ENCODE peak calls at places on chromosome 21, in seven cellular contexts. Z is AG10803, F is GM19239, L is fibroblast of lung, O is epithelial cell of esophagus, V is substantia nigra, M is mesendoderm. H is an unnamed sample.

GRCh38 chr21:21097425-21097824 is 99.2 kb downstream of the NCAM2 start:
- DNase-seq in Z (no peak), F (no peak), L (no peak), O (no peak), V (no peak), M (no peak), H (no peak)

GRCh38 chr21:41142051-41142795 is 25.7 kb upstream of the BACE2 start:
- DNase-seq in Z (peak; percentile 97), F (no peak), L (peak; percentile 97), O (peak; percentile 86), V (no peak), M (peak; percentile 73), H (no peak)

GRCh38 chr21:37060296-37060695 is 12.6 kb downstream of the PIGP start:
- DNase-seq in Z (peak; percentile 93), F (no peak), L (peak; percentile 96), O (peak; percentile 93), V (no peak), M (peak; percentile 92), H (peak; percentile 45)

GRCh38 chr21:45516071-45516670 is 26.1 kb downstream of the SLC19A1 start:
- DNase-seq in Z (no peak), F (no peak), L (no peak), O (no peak), V (no peak), M (no peak), H (no peak)

GRCh38 chr21:17612023-17612564 is 607 bp downstream of the BTG3 start:
- DNase-seq in Z (peak; percentile 34), F (no peak), L (peak; percentile 50), O (peak; percentile 83), V (no peak), M (peak; percentile 60), H (peak; percentile 19)

GRCh38 chr21:36891692-36892091 is 74.8 kb downstream of the HLCS start:
- DNase-seq in Z (no peak), F (no peak), L (peak; percentile 56), O (no peak), V (no peak), M (peak; percentile 14), H (no peak)

GRCh38 chr21:15592271-15592860 is 137.4 kb upstream of the USP25 start:
- DNase-seq in Z (peak; percentile 47), F (peak; percentile 2), L (peak; percentile 38), O (peak; percentile 62), V (no peak), M (peak; percentile 24), H (no peak)

GRCh38 chr21:43884861-43885370 is 19.9 kb downstream of the AGPAT3 start:
- DNase-seq in Z (no peak), F (no peak), L (no peak), O (no peak), V (no peak), M (no peak), H (no peak)

GRCh38 chr21:42161957-42162681 is 56.8 kb upstream of the ABCG1 start:
- DNase-seq in Z (no peak), F (no peak), L (peak; percentile 2), O (peak; percentile 16), V (no peak), M (peak; percentile 20), H (no peak)

GRCh38 chr21:33395866-33396265 is 7.3 kb upstream of the IFNGR2 start:
- DNase-seq in Z (peak; percentile 59), F (no peak), L (peak; percentile 80), O (no peak), V (no peak), M (no peak), H (no peak)

GRCh38 chr21:15966216-15966615 is 236.4 kb downstream of the USP25 start:
- DNase-seq in Z (no peak), F (no peak), L (no peak), O (no peak), V (no peak), M (peak; percentile 35), H (no peak)

GRCh38 chr21:26098758-26099157 is 71.8 kb downstream of the APP start:
- DNase-seq in Z (peak; percentile 35), F (no peak), L (peak; percentile 35), O (peak; percentile 92), V (no peak), M (peak; percentile 77), H (no peak)

GRCh38 chr21:35563885-35564451 is 496.4 kb downstream of the SETD4 start:
- DNase-seq in Z (peak; percentile 99), F (no peak), L (peak; percentile 98), O (no peak), V (no peak), M (peak; percentile 25), H (peak; percentile 7)

H was measured in nucleus accumbens.